ENCODE peak calls at places on chromosomes 7 and 10, in five cellular contexts. L is body of pancreas, Q is transverse colon, R is H1, Y is lower leg skin. V is an unnamed sample.

GRCh38 chr7:3979956-3980643 is 679.0 kb downstream of the SDK1 start:
- DNase-seq in L (no peak), Y (no peak), Q (no peak), R (no peak), V (no peak)

GRCh38 chr10:113015201-113015600 is 65.2 kb downstream of the TCF7L2 start:
- DNase-seq in R (no peak), L (no peak), Q (no peak), Y (no peak), V (no peak)

GRCh38 chr7:867001-867405 is 9.4 kb upstream of the GET4 start:
- DNase-seq in Q (peak; percentile 60), L (no peak), R (no peak), Y (peak; percentile 67), V (peak; percentile 88)

GRCh38 chr10:33334170-33334838 is at the start of gene NRP1:
- DNase-seq in L (peak; percentile 22), Y (peak; percentile 38), R (peak; percentile 64), Q (peak; percentile 32), V (no peak)

GRCh38 chr7:117281562-117281961 is 41.3 kb downstream of the WNT2 start:
- DNase-seq in R (no peak), L (no peak), Q (no peak), Y (no peak), V (no peak)

GRCh38 chr10:16436367-16436757 is 448 bp upstream of the PTER start:
- DNase-seq in L (no peak), R (no peak), Y (peak; percentile 17), Q (peak; percentile 13), V (no peak)

GRCh38 chr10:124152139-124152780 is 58.9 kb upstream of the CHST15 start:
- DNase-seq in Y (peak; percentile 31), R (no peak), L (no peak), Q (peak; percentile 49), V (peak; percentile 26)

GRCh38 chr10:12434277-12434676 is 84.9 kb downstream of the CAMK1D start:
- DNase-seq in Q (no peak), L (peak; percentile 51), Y (no peak), R (no peak), V (no peak)

GRCh38 chr10:113517165-113517892 is 35.5 kb upstream of the HABP2 start:
- DNase-seq in L (no peak), R (no peak), Q (no peak), Y (no peak), V (no peak)

GRCh38 chr10:94324609-94325233 is 38.0 kb downstream of the NOC3L start:
- DNase-seq in L (no peak), Q (no peak), R (no peak), Y (no peak), V (no peak)

GRCh38 chr7:117837841-117838240 is 35.4 kb downstream of the CTTNBP2 start:
- DNase-seq in L (no peak), Y (no peak), Q (no peak), R (no peak), V (no peak)

GRCh38 chr10:71124921-71125748 is 87.2 kb upstream of the UNC5B start:
- DNase-seq in Q (no peak), R (no peak), L (no peak), Y (no peak), V (no peak)

GRCh38 chr10:70616761-70617160 is 14.2 kb upstream of the PRF1 start:
- DNase-seq in Q (no peak), Y (no peak), L (no peak), R (no peak), V (no peak)

GRCh38 chr7:52423251-52423650 is 612.2 kb upstream of the POM121L12 start:
- DNase-seq in R (no peak), L (no peak), Y (no peak), Q (no peak), V (no peak)

GRCh38 chr10:182441-183201 is 47.4 kb downstream of the ZMYND11 start:
- DNase-seq in R (no peak), Y (no peak), Q (no peak), L (no peak), V (no peak)

GRCh38 chr10:120556164-120556532 is 99.1 kb downstream of the PLPP4 start:
- DNase-seq in Q (no peak), R (no peak), Y (no peak), L (no peak), V (no peak)

GRCh38 chr10:14508725-14509124 is 178.0 kb upstream of the FRMD4A start:
- DNase-seq in R (no peak), Q (no peak), L (no peak), Y (no peak), V (no peak)

GRCh38 chr7:116582164-116582732 is 57.4 kb downstream of the CAV1 start:
- DNase-seq in Y (no peak), Q (no peak), R (no peak), L (no peak), V (no peak)

GRCh38 chr7:45082031-45082830 is 6.5 kb downstream of the NACAD start:
- DNase-seq in Y (no peak), R (no peak), Q (no peak), L (no peak), V (no peak)

GRCh38 chr10:110704906-110705476 is 60.9 kb downstream of the RBM20 start:
- DNase-seq in Y (no peak), Q (no peak), R (no peak), L (no peak), V (no peak)

GRCh38 chr7:19982841-19983835 is 209.7 kb upstream of the TMEM196 start:
- DNase-seq in L (no peak), Q (peak; percentile 46), Y (peak; percentile 25), R (peak; percentile 65), V (no peak)

GRCh38 chr10:8211631-8212030 is 157.1 kb downstream of the GATA3 start:
- DNase-seq in L (no peak), Q (no peak), Y (no peak), R (no peak), V (no peak)

GRCh38 chr10:58414270-58415041 is 29.2 kb downstream of the TFAM start:
- DNase-seq in Q (no peak), L (no peak), Y (no peak), R (no peak), V (peak; percentile 51)

GRCh38 chr7:51316666-51317581 is at the start of gene COBL:
- DNase-seq in R (peak; percentile 85), Y (no peak), L (peak; percentile 56), Q (peak; percentile 54), V (no peak)

GRCh38 chr7:33061282-33061928 is 1.2 kb downstream of the NT5C3A start:
- DNase-seq in Q (no peak), R (no peak), Y (no peak), L (no peak), V (no peak)

GRCh38 chr7:33062782-33063443 is 337 bp upstream of the NT5C3A start:
- DNase-seq in R (peak; percentile 95), Y (peak; percentile 88), L (peak; percentile 91), Q (peak; percentile 95), V (peak; percentile 90)

GRCh38 chr7:33059635-33060034 is 2.9 kb downstream of the NT5C3A start:
- DNase-seq in L (no peak), Q (no peak), Y (no peak), R (no peak), V (no peak)

GRCh38 chr7:33065981-33066380 is 3.4 kb upstream of the NT5C3A start:
- DNase-seq in L (no peak), Y (no peak), R (no peak), Q (no peak), V (no peak)

GRCh38 chr7:33062023-33062781 is at the start of gene NT5C3A:
- DNase-seq in L (peak; percentile 57), Y (peak; percentile 20), R (peak; percentile 63), Q (peak; percentile 52), V (peak; percentile 52)
- TF ChIP-seq POLR2A in L (peak; percentile 63), Y (no peak), R (no peak), Q (peak; percentile 67), V (no peak)

GRCh38 chr10:75402486-75403143 is 1.1 kb upstream of the ZNF503 start:
- DNase-seq in L (peak; percentile 60), R (no peak), Q (peak; percentile 30), Y (no peak), V (peak; percentile 21)

GRCh38 chr10:75400769-75401568 is 595 bp downstream of the ZNF503 start:
- DNase-seq in L (peak; percentile 65), Q (peak; percentile 60), Y (no peak), R (peak; percentile 70), V (peak; percentile 56)

GRCh38 chr10:75403144-75404022 is 1.8 kb upstream of the ZNF503 start:
- DNase-seq in Y (no peak), Q (peak; percentile 37), R (peak; percentile 76), L (peak; percentile 61), V (peak; percentile 52)

GRCh38 chr10:75400163-75400768 is 1.3 kb downstream of the ZNF503 start:
- DNase-seq in Q (no peak), L (no peak), R (no peak), Y (no peak), V (peak; percentile 55)

GRCh38 chr10:75401569-75402485 is at the start of gene ZNF503:
- DNase-seq in Q (peak; percentile 94), L (peak; percentile 98), Y (peak; percentile 97), R (peak; percentile 88), V (peak; percentile 94)
- TF ChIP-seq POLR2A in Q (peak; percentile 82), L (peak; percentile 98), Y (no peak), R (no peak), V (peak; percentile 57)

GRCh38 chr7:27662490-27663205 is at the start of gene HIBADH:
- DNase-seq in Y (peak; percentile 100), R (peak; percentile 93), L (peak; percentile 98), Q (peak; percentile 99), V (peak; percentile 100)
- TF ChIP-seq POLR2A in Y (no peak), R (peak; percentile 49), L (peak; percentile 88), Q (peak; percentile 90), V (peak; percentile 87)

DNA sequence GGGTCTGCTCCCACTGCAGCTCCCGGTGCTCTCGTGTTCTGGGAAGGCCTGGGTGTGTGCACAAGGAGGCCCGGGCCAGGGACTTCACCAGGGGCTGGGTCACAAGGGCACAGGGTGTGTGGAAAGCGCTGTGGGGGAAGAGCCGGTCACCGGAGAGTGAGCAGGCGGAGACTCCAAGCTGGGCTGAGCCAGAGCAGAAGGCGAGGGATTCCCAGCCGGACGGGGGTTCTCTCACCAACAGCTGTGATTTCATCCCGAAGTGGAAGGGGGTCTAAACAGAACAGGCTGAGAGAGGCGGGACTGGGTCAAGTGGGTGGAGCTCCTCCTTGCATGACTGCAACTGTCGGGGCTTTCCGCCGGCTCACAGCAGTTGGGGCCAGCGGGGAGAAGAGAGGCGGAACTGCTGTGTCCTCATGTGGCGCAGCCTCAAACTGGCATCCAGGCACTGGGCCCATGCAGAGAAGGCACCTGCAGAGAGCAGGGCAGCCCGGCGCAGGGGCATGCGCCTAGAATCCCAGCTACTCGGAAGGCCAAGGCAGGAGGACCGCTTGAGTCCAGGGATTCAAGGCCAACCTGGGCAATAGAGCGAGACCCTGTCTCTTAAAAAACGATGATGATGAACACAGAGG is 7.6 kb upstream of the ORAI2 start:
- DNase-seq in R (no peak), Q (peak; percentile 83), L (no peak), Y (no peak), V (peak; percentile 42)
- TF ChIP-seq POLR2A in R (no peak), Q (peak; percentile 48), L (peak; percentile 47), Y (no peak), V (no peak)

GRCh38 chr10:88979153-88979562 is 11.4 kb upstream of the FAS start:
- DNase-seq in L (no peak), Q (no peak), Y (no peak), R (no peak), V (peak; percentile 80)
- TF ChIP-seq POLR2A in L (no peak), Q (no peak), Y (no peak), R (no peak), V (no peak)

V was measured in breast epithelium.